ENCODE peak calls at places on chromosomes 6 and 20, in seven cellular contexts. P, M, E, D, Y, U and K are unnamed samples.

GRCh38 chr6:153816306-153816845 is 222.7 kb upstream of the OPRM1 start:
- DNase-seq in Y (no peak), P (no peak), M (no peak), U (no peak), E (no peak), D (no peak), K (no peak)

GRCh38 chr20:709864-710761 is 34.5 kb upstream of the SCRT2 start:
- DNase-seq in M (no peak), U (no peak), E (no peak), P (no peak), D (no peak), Y (no peak), K (no peak)

GRCh38 chr6:6970851-6971250 is 136.9 kb upstream of the RREB1 start:
- DNase-seq in Y (no peak), P (no peak), M (no peak), E (no peak), U (no peak), D (no peak), K (no peak)

GRCh38 chr6:36598326-36598725 is 4.2 kb downstream of the SRSF3 start:
- DNase-seq in U (no peak), E (no peak), D (no peak), M (no peak), Y (no peak), P (no peak), K (no peak)

GRCh38 chr6:165585060-165585459 is 78.0 kb downstream of the PDE10A start:
- DNase-seq in U (no peak), Y (no peak), P (no peak), D (no peak), M (no peak), E (no peak), K (peak)

GRCh38 chr6:24918641-24919403 is 16.9 kb downstream of the RIPOR2 start:
- DNase-seq in E (no peak), M (no peak), P (no peak), U (no peak), D (no peak), Y (no peak), K (no peak)

GRCh38 chr6:27863962-27864905 is 48.0 kb downstream of the OR2B2 start:
- DNase-seq in E (no peak), D (no peak), Y (no peak), M (peak), U (peak), P (no peak), K (peak)

GRCh38 chr20:23434521-23435313 is 4.8 kb upstream of the CSTL1 start:
- DNase-seq in P (no peak), E (no peak), M (no peak), D (no peak), Y (no peak), U (no peak), K (no peak)

GRCh38 chr6:97177905-97178304 is 105.1 kb downstream of the MMS22L start:
- DNase-seq in Y (no peak), E (no peak), P (no peak), U (no peak), D (no peak), M (no peak), K (peak)

GRCh38 chr6:113980937-113981554 is 10.1 kb upstream of the HDAC2 start:
- DNase-seq in Y (no peak), U (no peak), M (peak), E (no peak), P (no peak), D (no peak), K (peak)
- TF ChIP-seq CTCF in Y (no peak), U (no peak), M (peak), E (peak), P (peak), D (no peak), K (peak)

DNA sequence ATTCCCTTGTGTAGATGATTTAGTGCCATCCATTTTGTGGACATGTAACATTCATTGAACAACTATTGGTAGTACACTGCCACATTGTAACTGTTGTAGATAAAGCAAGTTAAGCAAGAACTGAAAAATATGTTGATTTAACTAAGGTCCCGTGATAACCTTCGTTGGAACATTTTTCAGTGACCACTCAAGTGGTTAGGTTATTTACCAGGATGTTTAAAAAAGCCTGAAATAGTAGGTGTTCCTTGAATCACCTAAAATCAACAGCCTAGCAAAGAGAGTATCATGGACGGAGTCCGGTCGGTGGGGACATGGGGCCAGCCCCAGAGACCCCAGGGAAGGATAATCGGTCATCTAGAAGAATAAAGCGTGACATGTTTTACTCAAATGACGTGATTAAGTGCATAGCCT is 2.6 kb downstream of the AMD1 start:
- DNase-seq in E (no peak), P (no peak), M (no peak), D (no peak), U (no peak), Y (no peak), K (peak)
- H3K4me3 ChIP-seq in E (peak), P (peak), M (peak), D (peak), U (peak), Y (no peak), K (peak)

GRCh38 chr6:134034478-134034877 is 17.9 kb downstream of the SLC2A12 start:
- DNase-seq in Y (no peak), M (peak), D (no peak), E (no peak), P (no peak), U (no peak), K (no peak)

GRCh38 chr6:134039116-134039515 is 13.3 kb downstream of the SLC2A12 start:
- DNase-seq in Y (no peak), M (no peak), E (no peak), P (no peak), D (no peak), U (no peak), K (no peak)

GRCh38 chr6:134031696-134032255 is 20.6 kb downstream of the SLC2A12 start:
- DNase-seq in M (no peak), P (no peak), D (no peak), Y (no peak), E (no peak), U (no peak), K (peak)

GRCh38 chr6:134035823-134036296 is 16.6 kb downstream of the SLC2A12 start:
- DNase-seq in E (no peak), U (no peak), Y (no peak), D (peak), P (no peak), M (no peak), K (peak)

DNA sequence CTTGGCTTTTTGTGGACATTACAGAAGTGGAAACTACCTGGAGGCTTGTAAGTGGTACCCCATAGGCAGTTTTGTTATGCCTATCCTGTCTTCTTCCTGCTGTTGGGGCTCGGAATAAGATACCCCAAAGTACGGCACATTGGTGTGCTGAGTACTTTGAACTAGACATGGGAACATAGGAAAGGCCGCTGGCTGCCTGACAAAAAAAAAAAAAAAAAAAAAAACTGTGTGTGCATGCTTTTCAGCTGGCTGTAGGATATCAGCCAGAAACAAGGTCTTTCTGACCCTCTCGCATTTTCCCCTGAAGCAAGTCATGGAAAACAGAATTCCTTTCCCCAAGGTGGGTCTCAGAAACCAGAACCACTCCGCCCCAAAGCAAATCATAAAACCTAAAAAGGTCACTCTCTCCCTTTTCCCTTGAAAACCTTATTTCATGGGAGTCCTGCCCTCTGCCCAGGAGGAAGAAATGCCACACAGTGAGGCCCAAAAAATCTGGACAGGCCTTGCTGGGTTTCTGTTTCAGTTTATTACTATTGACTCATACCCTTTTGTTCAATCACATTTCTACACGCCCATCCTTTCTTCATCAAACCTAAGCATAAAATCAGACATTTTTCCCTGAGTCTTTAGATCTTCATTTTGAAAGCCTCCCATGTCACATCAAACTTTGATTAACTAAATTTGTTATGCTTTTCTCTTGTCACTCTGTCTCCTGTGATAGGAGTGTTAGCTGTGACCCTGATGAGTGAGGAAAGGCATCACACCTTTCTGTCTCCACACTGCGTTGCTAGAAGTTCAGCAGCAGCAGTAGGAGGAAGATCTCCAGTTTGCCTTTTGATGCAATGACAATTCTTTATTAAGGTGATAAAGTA is 17.2 kb downstream of the SLC2A12 start:
- DNase-seq in E (no peak), M (no peak), Y (no peak), U (no peak), D (no peak), P (no peak), K (peak)
- TF ChIP-seq CTCF in E (no peak), M (no peak), Y (no peak), U (no peak), D (no peak), P (no peak), K (no peak)

GRCh38 chr20:56392282-56393132 is at the start of gene CSTF1:
- DNase-seq in M (peak), E (peak), U (peak), P (peak), Y (peak), D (peak), K (peak)
- H3K4me3 ChIP-seq in M (peak), E (peak), U (peak), P (peak), Y (peak), D (peak), K (peak)

GRCh38 chr6:15952231-15953151 is 176.4 kb upstream of the MYLIP start:
- DNase-seq in P (no peak), E (no peak), D (no peak), Y (no peak), M (no peak), U (no peak), K (no peak)
- TF ChIP-seq CTCF in P (no peak), E (no peak), D (no peak), Y (no peak), M (no peak), U (no peak), K (no peak)